ENCODE peak calls at places on chromosomes 6 and 20, in four cellular contexts. L is trophoblast cell, O is GM10248, W is endothelial cell. G is an unnamed sample.

GRCh38 chr6:125014157-125014957 is 52.1 kb downstream of the RNF217 start:
- DNase-seq in L (peak), O (no peak), W (no peak), G (no peak)

GRCh38 chr6:43912598-43913387 is 142.8 kb downstream of the VEGFA start:
- DNase-seq in O (no peak), W (no peak), L (no peak), G (no peak)

GRCh38 chr20:10314198-10314597 is 95.6 kb downstream of the SNAP25 start:
- DNase-seq in L (no peak), O (no peak), W (no peak), G (no peak)

GRCh38 chr20:57514273-57514751 is 10.6 kb downstream of the CTCFL start:
- DNase-seq in W (peak), O (peak), L (peak), G (peak)

GRCh38 chr6:12245763-12246720 is 44.1 kb upstream of the EDN1 start:
- DNase-seq in L (peak), O (no peak), W (no peak), G (no peak)

GRCh38 chr6:147190556-147190955 is 13.7 kb upstream of the STXBP5 start:
- DNase-seq in L (no peak), O (no peak), W (no peak), G (no peak)

GRCh38 chr20:41278936-41279335 is 38.6 kb downstream of the ZHX3 start:
- DNase-seq in O (no peak), L (peak), W (no peak), G (no peak)

GRCh38 chr20:37198962-37199660 is 19.8 kb upstream of the MROH8 start:
- DNase-seq in W (no peak), O (no peak), L (no peak), G (no peak)

GRCh38 chr6:146847426-146847825 is 248.7 kb downstream of the ADGB start:
- DNase-seq in O (no peak), W (no peak), L (peak), G (no peak)

GRCh38 chr6:44003345-44004061 is 123.7 kb downstream of the MRPL14 start:
- DNase-seq in W (peak), L (peak), O (peak), G (no peak)

GRCh38 chr6:168160506-168161370 is 81.7 kb upstream of the FRMD1 start:
- DNase-seq in O (no peak), W (no peak), L (no peak), G (no peak)

GRCh38 chr20:54219751-54220426 is 12.0 kb downstream of the PFDN4 start:
- DNase-seq in L (peak), O (no peak), W (no peak), G (peak)

GRCh38 chr6:79466222-79466834 is 70.9 kb downstream of the LCA5 start:
- DNase-seq in W (no peak), O (peak), L (peak), G (no peak)

GRCh38 chr20:58717278-58718091 is 24.9 kb downstream of the NPEPL1 start:
- DNase-seq in O (peak), W (peak), L (no peak), G (peak)

GRCh38 chr20:2118783-2119182 is 17.2 kb downstream of the STK35 start:
- DNase-seq in O (no peak), W (no peak), L (peak), G (no peak)

GRCh38 chr6:30939473-30939872 is 1.3 kb upstream of the MUCL3 start:
- DNase-seq in L (no peak), O (no peak), W (no peak), G (no peak)

GRCh38 chr6:165231581-165232276 is 77.7 kb downstream of the C6orf118 start:
- DNase-seq in W (no peak), L (peak), O (no peak), G (peak)

G was measured in SJCRH30.